ENCODE peak calls at places on chromosomes 11 and 22, in four cellular contexts. T is HCT116, U is NB4, Y is right lobe of liver. E is an unnamed sample.

GRCh38 chr22:24154826-24155225 is 26.5 kb upstream of the SUSD2 start:
- DNase-seq in T (no peak), U (no peak), Y (no peak), E (no peak)

GRCh38 chr22:19730141-19730661 is 6.9 kb downstream of the GP1BB start:
- DNase-seq in T (no peak), U (no peak), Y (no peak), E (no peak)

GRCh38 chr22:18156878-18157713 is 7.1 kb downstream of the USP18 start:
- DNase-seq in T (peak), U (peak), Y (peak), E (peak)

GRCh38 chr11:115678942-115679341 is 174.7 kb upstream of the CADM1 start:
- DNase-seq in T (no peak), U (peak), Y (no peak), E (no peak)

GRCh38 chr22:49838771-49839717 is 11.4 kb upstream of the BRD1 start:
- DNase-seq in T (no peak), U (peak), Y (no peak), E (no peak)

GRCh38 chr22:37189011-37189466 is 992 bp upstream of the C1QTNF6 start:
- DNase-seq in T (peak), U (no peak), Y (no peak), E (peak)

GRCh38 chr11:12329797-12330196 is 47.6 kb upstream of the PARVA start:
- DNase-seq in T (no peak), U (no peak), Y (no peak), E (no peak)

GRCh38 chr11:70312401-70313357 is 42.2 kb downstream of the PPFIA1 start:
- DNase-seq in T (no peak), U (no peak), Y (no peak), E (no peak)

GRCh38 chr11:66685276-66686099 is 7.8 kb upstream of the RBM4B start:
- DNase-seq in T (no peak), U (no peak), Y (no peak), E (no peak)

GRCh38 chr11:126268361-126268707 is 361 bp downstream of the SRPRA start:
- DNase-seq in T (no peak), U (no peak), Y (no peak), E (no peak)

GRCh38 chr11:107384136-107384535 is 73.5 kb downstream of the CWF19L2 start:
- DNase-seq in T (no peak), U (no peak), Y (no peak), E (no peak)

GRCh38 chr22:29580200-29580810 is 608 bp downstream of the NIPSNAP1 start:
- DNase-seq in T (no peak), U (peak), Y (peak), E (no peak)
- H3K4me3 ChIP-seq in T (peak), U (peak), Y (peak), E (peak)

DNA sequence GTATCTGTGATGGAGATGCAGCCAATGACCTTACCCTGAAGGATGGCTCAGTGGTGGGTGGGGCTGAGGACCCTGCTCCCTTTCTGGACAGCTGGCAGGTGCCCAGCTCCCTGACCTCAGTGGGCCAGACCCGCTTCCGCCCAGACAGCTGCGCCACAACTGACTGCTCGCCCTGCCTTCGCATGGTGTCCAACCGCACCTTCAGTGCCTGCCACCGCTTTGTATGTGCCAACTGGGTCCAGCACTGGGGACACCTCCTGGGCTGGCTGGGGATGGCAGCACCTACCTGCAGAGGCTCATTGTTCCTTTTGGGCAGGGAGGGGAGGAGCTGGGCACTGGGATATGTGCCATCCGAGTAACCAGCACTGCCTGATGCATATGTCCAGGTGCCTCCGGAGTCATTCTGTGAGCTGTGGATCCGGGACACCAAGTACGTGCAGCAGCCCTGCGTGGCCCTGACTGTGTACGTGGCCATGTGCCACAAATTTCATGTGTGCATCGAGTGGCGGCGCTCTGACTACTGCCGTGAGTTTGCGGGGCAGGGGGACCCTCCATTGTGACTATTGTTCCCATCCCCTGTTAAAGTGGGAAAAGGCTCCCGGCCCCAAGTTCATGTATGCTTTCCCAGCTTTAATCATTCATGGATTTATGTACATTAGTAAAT is 84.8 kb downstream of the OTOG start:
- DNase-seq in T (no peak), U (no peak), Y (no peak), E (no peak)
- TF ChIP-seq CTCF in T (peak), U (no peak), Y (no peak), E (no peak)

GRCh38 chr22:46090631-46091201 is 59.6 kb upstream of the PPARA start:
- DNase-seq in T (no peak), U (no peak), Y (no peak), E (no peak)
- H3K4me3 ChIP-seq in T (no peak), U (no peak), Y (no peak), E (no peak)

GRCh38 chr11:65538915-65539374 is 14.1 kb downstream of the SCYL1 start:
- DNase-seq in T (no peak), U (no peak), Y (no peak), E (no peak)

GRCh38 chr11:65540290-65541092 is 15.6 kb downstream of the SCYL1 start:
- DNase-seq in T (peak), U (peak), Y (peak), E (peak)

GRCh38 chr11:65541093-65542010 is 16.5 kb downstream of the SCYL1 start:
- DNase-seq in T (no peak), U (no peak), Y (no peak), E (peak)

GRCh38 chr11:65538232-65538914 is 13.5 kb downstream of the SCYL1 start:
- DNase-seq in T (no peak), U (no peak), Y (peak), E (no peak)

GRCh38 chr11:65539401-65540289 is 14.8 kb downstream of the SCYL1 start:
- DNase-seq in T (peak), U (no peak), Y (no peak), E (peak)
- TF ChIP-seq CTCF in T (no peak), U (no peak), Y (no peak), E (no peak)